ENCODE peak calls at places on chromosomes 13 and 19, in five cellular contexts. I is cardiac muscle cell; Y is AG09319; L is activated CD8-positive, alpha-beta memory T cell treated with anti-CD3 and anti-CD28 coated beads, Interleukin-2, amount 50 U/mL, for 4 hours; B is ascending aorta. Q is an unnamed sample.

GRCh38 chr13:92842145-92842544 is 384.5 kb upstream of the GPC6 start:
- DNase-seq in I (no peak), Y (peak), L (no peak), B (no peak), Q (no peak)

GRCh38 chr13:111847964-111848363 is 219.0 kb upstream of the SOX1 start:
- DNase-seq in I (no peak), Y (no peak), L (no peak), B (no peak), Q (no peak)

GRCh38 chr19:5680083-5680436 is 256 bp downstream of the MICOS13 start:
- DNase-seq in I (peak), Y (no peak), L (no peak), B (no peak), Q (no peak)

GRCh38 chr19:43651758-43652545 is 12.3 kb upstream of the CADM4 start:
- DNase-seq in I (peak), Y (no peak), L (peak), B (no peak), Q (no peak)

GRCh38 chr13:84607614-84608013 is 725.3 kb upstream of the SLITRK1 start:
- DNase-seq in I (no peak), Y (peak), L (no peak), B (no peak), Q (peak)

GRCh38 chr13:75779393-75779792 is 143.3 kb downstream of the LMO7 start:
- DNase-seq in I (no peak), Y (no peak), L (no peak), B (no peak), Q (no peak)

GRCh38 chr13:24271611-24272451 is 37.5 kb upstream of the C1QTNF9 start:
- DNase-seq in I (no peak), Y (no peak), L (peak), B (no peak), Q (no peak)

GRCh38 chr19:13796301-13797057 is 1.2 kb downstream of the ZSWIM4 start:
- DNase-seq in I (no peak), Y (peak), L (no peak), B (peak), Q (peak)

GRCh38 chr19:1817553-1818179 is 5.6 kb upstream of the ATP8B3 start:
- DNase-seq in I (no peak), Y (no peak), L (no peak), B (no peak), Q (no peak)

GRCh38 chr19:53389591-53390377 is 5.2 kb upstream of the ZNF765 start:
- DNase-seq in I (no peak), Y (no peak), L (no peak), B (no peak), Q (no peak)

GRCh38 chr13:56009418-56009817 is 1131.3 kb upstream of the PRR20A start:
- DNase-seq in I (no peak), Y (no peak), L (no peak), B (no peak), Q (no peak)

GRCh38 chr19:48330012-48330681 is 4.8 kb downstream of the EMP3 start:
- DNase-seq in I (peak), Y (no peak), L (peak), B (no peak), Q (no peak)